ENCODE peak calls at places on chromosomes 12 and 14, in five cellular contexts. H is SK-N-SH; X is naive thymus-derived CD4-positive, alpha-beta T cell; P is gastrocnemius medialis; Y is adipocyte. W is an unnamed sample. For H3K36me3, the result is how much of the 10 kb centered on the place peaks cover.

GRCh38 chr12:4434721-4435425 is 10.7 kb downstream of the FGF6 start:
- DNase-seq in H (no peak), X (no peak), P (no peak), Y (no peak), W (no peak)

GRCh38 chr12:42039146-42039545 is 105.5 kb downstream of the GXYLT1 start:
- DNase-seq in H (no peak), X (no peak), P (peak), Y (peak), W (peak)

GRCh38 chr12:51401900-51402299 is 10.7 kb upstream of the GALNT6 start:
- DNase-seq in H (no peak), X (no peak), P (no peak), Y (no peak), W (no peak)

GRCh38 chr12:91918431-91918830 is 227.2 kb downstream of the BTG1 start:
- DNase-seq in H (no peak), X (no peak), P (no peak), Y (no peak), W (no peak)

GRCh38 chr14:37594916-37595808 is at the start of the genes FOXA1 and TTC6:
- DNase-seq in H (peak), X (no peak), P (no peak), Y (peak), W (peak)

GRCh38 chr12:114770323-114770722 is 86.3 kb upstream of the TBX3 start:
- DNase-seq in H (no peak), X (no peak), P (no peak), Y (no peak), W (no peak)

GRCh38 chr14:46686652-46687051 is 35.1 kb upstream of the RPL10L start:
- DNase-seq in H (no peak), X (no peak), P (no peak), Y (no peak), W (no peak)

GRCh38 chr12:20624718-20625117 is 70.4 kb upstream of the SLCO1C1 start:
- DNase-seq in H (peak), X (no peak), P (no peak), Y (peak), W (peak)

GRCh38 chr14:66008631-66009030 is 477.5 kb upstream of the CCDC196 start:
- DNase-seq in H (no peak), X (no peak), P (no peak), Y (no peak), W (no peak)

GRCh38 chr14:105894125-105894977 is 368.0 kb downstream of the TMEM121 start:
- DNase-seq in H (no peak), X (no peak), P (no peak), Y (no peak), W (no peak)

GRCh38 chr12:91111366-91112321 is at the start of gene LUM:
- DNase-seq in H (peak), X (no peak), P (peak), Y (peak), W (peak)

GRCh38 chr12:80033457-80033856 is 65.9 kb upstream of the OTOGL start:
- DNase-seq in H (no peak), X (no peak), P (no peak), Y (peak), W (no peak)

GRCh38 chr14:63594455-63595372 is 47.0 kb downstream of the WDR89 start:
- DNase-seq in H (no peak), X (no peak), P (no peak), Y (no peak), W (no peak)

GRCh38 chr14:79656086-79656485 is 555.2 kb downstream of the DIO2 start:
- DNase-seq in H (no peak), X (no peak), P (no peak), Y (no peak), W (no peak)

GRCh38 chr14:88599321-88599720 is 36.5 kb downstream of the ZC3H14 start:
- DNase-seq in H (no peak), X (no peak), P (no peak), Y (no peak), W (no peak)

DNA sequence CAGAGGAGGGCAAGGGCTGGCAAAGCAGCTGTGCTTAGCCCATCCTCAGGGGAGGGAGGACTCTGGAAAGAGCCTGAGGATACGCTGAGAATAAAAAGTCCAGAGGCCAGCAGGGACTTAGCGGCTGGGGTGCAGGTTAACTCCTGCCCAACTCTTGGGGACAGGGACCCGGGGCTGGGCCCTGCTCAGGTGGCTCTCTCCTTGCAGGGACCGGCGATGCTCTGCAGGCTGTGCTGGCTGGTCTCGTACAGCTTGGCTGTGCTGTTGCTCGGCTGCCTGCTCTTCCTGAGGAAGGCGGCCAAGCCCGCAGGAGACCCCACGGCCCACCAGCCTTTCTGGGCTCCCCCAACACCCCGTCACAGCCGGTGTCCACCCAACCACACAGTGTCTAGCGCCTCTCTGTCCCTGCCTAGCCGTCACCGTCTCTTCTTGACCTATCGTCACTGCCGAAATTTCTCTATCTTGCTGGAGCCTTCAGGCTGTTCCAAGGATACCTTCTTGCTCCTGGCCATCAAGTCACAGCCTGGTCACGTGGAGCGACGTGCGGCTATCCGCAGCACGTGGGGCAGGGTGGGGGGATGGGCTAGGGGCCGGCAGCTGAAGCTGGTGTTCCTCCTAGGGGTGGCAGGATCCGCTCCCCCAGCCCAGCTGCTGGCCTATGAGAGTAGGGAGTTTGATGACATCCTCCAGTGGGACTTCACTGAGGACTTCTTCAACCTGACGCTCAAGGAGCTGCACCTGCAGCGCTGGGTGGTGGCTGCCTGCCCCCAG is 2.8 kb downstream of the B3GNT4 start:
- DNase-seq in H (peak), X (no peak), P (no peak), Y (no peak), W (peak)
- H3K36me3 ChIP-seq in H (under half), X (under half), P (under half), Y (under half), W (under half)

GRCh38 chr12:128797119-128798118 is 26.3 kb downstream of the SLC15A4 start:
- DNase-seq in H (no peak), X (no peak), P (peak), Y (no peak), W (peak)

GRCh38 chr12:128794661-128795529 is 28.9 kb downstream of the SLC15A4 start:
- DNase-seq in H (no peak), X (no peak), P (peak), Y (no peak), W (no peak)

GRCh38 chr12:128796439-128797118 is 27.2 kb downstream of the SLC15A4 start:
- DNase-seq in H (no peak), X (no peak), P (peak), Y (no peak), W (no peak)

GRCh38 chr12:128792881-128793280 is 30.9 kb downstream of the SLC15A4 start:
- DNase-seq in H (no peak), X (no peak), P (no peak), Y (no peak), W (no peak)

GRCh38 chr12:128795530-128796361 is 28.0 kb downstream of the SLC15A4 start:
- DNase-seq in H (no peak), X (no peak), P (peak), Y (no peak), W (no peak)
- H3K36me3 ChIP-seq in H (half or more), X (under half), P (under half), Y (half or more), W (under half)

GRCh38 chr14:21267886-21268611 is 1.2 kb downstream of the HNRNPC start:
- DNase-seq in H (no peak), X (no peak), P (no peak), Y (peak), W (no peak)

GRCh38 chr14:21264025-21264801 is 5.0 kb downstream of the HNRNPC start:
- DNase-seq in H (no peak), X (no peak), P (no peak), Y (peak), W (no peak)

GRCh38 chr14:21268612-21269251 is 510 bp downstream of the HNRNPC start:
- DNase-seq in H (no peak), X (peak), P (peak), Y (peak), W (peak)

GRCh38 chr14:21269252-21270046 is at the start of gene HNRNPC:
- DNase-seq in H (peak), X (peak), P (peak), Y (peak), W (peak)

GRCh38 chr14:21267431-21267845 is 1.8 kb downstream of the HNRNPC start:
- DNase-seq in H (no peak), X (no peak), P (no peak), Y (peak), W (no peak)
- H3K36me3 ChIP-seq in H (under half), X (under half), P (under half), Y (half or more), W (under half)

GRCh38 chr14:32166029-32166428 is 35.8 kb upstream of the RNU6-7 start:
- DNase-seq in H (no peak), X (no peak), P (no peak), Y (no peak), W (no peak)

GRCh38 chr14:32171469-32171868 is 30.4 kb upstream of the RNU6-7 start:
- DNase-seq in H (no peak), X (no peak), P (no peak), Y (no peak), W (no peak)

GRCh38 chr14:32167907-32168306 is 33.9 kb upstream of the RNU6-7 start:
- DNase-seq in H (no peak), X (no peak), P (no peak), Y (no peak), W (no peak)

DNA sequence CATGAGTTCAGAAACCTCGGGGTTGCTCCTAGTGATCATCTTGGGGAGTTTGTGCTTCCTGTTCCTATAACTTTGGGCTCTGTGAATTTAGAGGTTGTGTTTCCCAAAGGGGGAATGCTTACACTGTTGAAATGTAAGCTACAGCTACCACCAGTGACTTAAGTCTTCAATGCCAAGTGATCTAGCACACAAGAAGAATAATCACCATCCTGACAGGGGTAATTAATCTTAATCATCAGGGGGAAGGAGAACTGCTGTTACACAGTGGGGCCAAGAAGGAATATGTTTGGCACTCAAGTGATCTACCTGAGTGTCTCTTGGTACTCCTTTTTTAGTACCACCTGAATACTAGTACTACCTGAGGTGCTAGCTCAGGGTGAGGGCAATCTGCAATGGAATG is 34.9 kb upstream of the RNU6-7 start:
- DNase-seq in H (no peak), X (no peak), P (no peak), Y (no peak), W (no peak)
- H3K36me3 ChIP-seq in H (under half), X (under half), P (under half), Y (under half), W (under half)

DNA sequence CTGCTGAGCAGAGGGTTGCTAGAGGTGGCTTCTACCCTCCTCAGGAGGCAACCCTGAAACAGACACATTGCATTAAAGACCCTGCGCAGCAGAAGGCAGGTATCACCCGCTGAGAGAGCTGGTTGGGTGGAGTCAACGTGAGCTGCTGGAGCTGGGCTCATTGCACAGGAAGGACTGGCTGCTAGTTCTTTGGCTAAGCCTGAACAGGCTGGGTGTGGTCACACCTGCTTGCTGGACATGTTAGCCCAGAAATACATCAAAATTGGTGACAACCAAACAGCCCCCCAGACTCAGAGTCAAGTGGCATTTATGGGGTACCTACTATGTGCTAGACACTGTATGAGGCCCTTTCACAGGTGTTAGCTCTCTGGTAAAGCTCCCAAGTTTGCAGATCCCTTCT is 33.8 kb upstream of the IRF2BPL start:
- DNase-seq in H (no peak), X (no peak), P (no peak), Y (no peak), W (no peak)
- H3K36me3 ChIP-seq in H (under half), X (under half), P (under half), Y (under half), W (under half)

DNA sequence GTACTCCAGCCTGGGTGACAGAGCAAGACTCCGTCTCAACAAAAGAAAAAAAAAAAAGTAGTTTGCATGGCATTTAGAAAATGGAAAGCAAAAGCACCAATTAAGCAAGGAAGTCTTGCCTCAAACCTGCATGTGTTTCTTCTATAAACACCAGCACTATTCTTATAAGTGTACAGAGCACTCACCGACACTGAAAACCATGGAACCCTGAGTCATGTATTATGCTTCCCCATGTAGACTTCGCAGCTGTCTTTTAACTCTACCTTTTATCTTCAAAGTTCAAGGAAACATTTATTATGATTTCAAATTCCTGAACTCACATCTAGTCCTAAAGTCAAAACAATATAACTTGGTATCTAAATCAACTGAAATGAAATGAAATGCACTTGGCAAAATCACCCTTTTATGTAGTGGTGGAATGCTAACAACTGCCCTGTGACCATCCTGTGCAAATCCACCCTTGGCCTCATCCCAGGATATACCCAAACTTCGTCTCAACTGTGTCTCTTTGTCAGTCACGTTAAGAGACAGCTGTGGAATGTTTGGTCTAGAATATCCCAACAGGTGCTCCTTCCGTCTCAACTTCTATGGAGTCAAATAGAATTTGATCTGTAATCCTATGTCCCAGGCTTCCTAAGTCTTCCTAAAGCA is 4.8 kb downstream of the BCAT1 start:
- DNase-seq in H (no peak), X (no peak), P (no peak), Y (peak), W (no peak)
- H3K36me3 ChIP-seq in H (under half), X (under half), P (under half), Y (under half), W (under half)

W was measured in H7.